ENCODE peak calls at places on chromosomes 2 and 18, in five cellular contexts. M is NCI-H2081; O is T follicular helper cell; U is stimulated activated CD8-positive, alpha-beta memory T cell treated with anti-CD3 and anti-CD28 coated beads, Interleukin-15, amount 100 ng/mL, for 24 hours; V is dorsolateral prefrontal cortex. A is an unnamed sample.
A peak's percentile ranks its signal among the peaks of the same experiment; 100 is the strongest.

GRCh38 chr2:27139310-27139709 is at the start of gene PRR30:
- DNase-seq in M (no peak), U (no peak), V (no peak), O (no peak), A (no peak)

GRCh38 chr18:35982404-35983114 is 10.1 kb downstream of the RMP24 start:
- DNase-seq in U (no peak), V (no peak), M (no peak), O (no peak), A (no peak)

GRCh38 chr18:50611529-50611941 is 51.6 kb downstream of the MAPK4 start:
- DNase-seq in V (no peak), M (no peak), U (no peak), O (no peak), A (no peak)

GRCh38 chr2:105875241-105875640 is 130.5 kb downstream of the NCK2 start:
- DNase-seq in V (no peak), M (no peak), O (no peak), U (no peak), A (no peak)

GRCh38 chr2:48316753-48317750 is 212.9 kb upstream of the STON1 start:
- DNase-seq in V (no peak), U (no peak), O (no peak), M (no peak), A (no peak)

GRCh38 chr2:128789221-128789620 is 470.6 kb upstream of the HS6ST1 start:
- DNase-seq in M (no peak), V (no peak), O (no peak), U (no peak), A (peak; percentile 12)

GRCh38 chr2:73232471-73233153 is 427 bp downstream of the PRADC1 start:
- DNase-seq in O (no peak), V (no peak), U (no peak), M (peak; percentile 33), A (no peak)

GRCh38 chr2:12607971-12608370 is 108.8 kb upstream of the TRIB2 start:
- DNase-seq in U (no peak), O (no peak), M (no peak), V (no peak), A (no peak)

GRCh38 chr2:83103602-83104001 is 1355.5 kb downstream of the SUCLG1 start:
- DNase-seq in U (no peak), M (no peak), O (no peak), V (no peak), A (no peak)

GRCh38 chr2:199977984-199978415 is 22.6 kb downstream of the MAIP1 start:
- DNase-seq in V (no peak), O (no peak), U (no peak), M (no peak), A (no peak)

GRCh38 chr2:81528852-81529480 is 1224.4 kb upstream of the LRRTM1 start:
- DNase-seq in O (no peak), V (no peak), M (no peak), U (no peak), A (no peak)

GRCh38 chr2:96874099-96874831 is 4.4 kb upstream of the SEMA4C start:
- DNase-seq in V (no peak), U (no peak), M (no peak), O (no peak), A (peak; percentile 81)

GRCh38 chr2:174970092-174970491 is 35.1 kb downstream of the CHN1 start:
- DNase-seq in U (no peak), M (no peak), O (no peak), V (no peak), A (no peak)

GRCh38 chr18:44597797-44598196 is 82.9 kb upstream of the SETBP1 start:
- DNase-seq in O (no peak), U (no peak), M (no peak), V (no peak), A (no peak)

GRCh38 chr2:217933326-217933993 is 69.3 kb downstream of the TNS1 start:
- DNase-seq in V (peak; percentile 44), U (no peak), M (peak; percentile 42), O (no peak), A (no peak)

GRCh38 chr2:241217320-241218031 is 29.0 kb downstream of the ANO7 start:
- DNase-seq in U (no peak), M (peak; percentile 26), V (peak; percentile 65), O (peak; percentile 9), A (peak; percentile 70)

GRCh38 chr18:9849407-9849961 is 36.3 kb upstream of the TXNDC2 start:
- DNase-seq in V (no peak), U (no peak), O (no peak), M (no peak), A (peak; percentile 93)

GRCh38 chr2:42100696-42101585 is 53.1 kb downstream of the PKDCC start:
- DNase-seq in U (no peak), V (no peak), O (peak; percentile 50), M (no peak), A (peak; percentile 77)

GRCh38 chr2:118975133-118975532 is 33.1 kb downstream of the MARCO start:
- DNase-seq in O (no peak), V (no peak), U (no peak), M (no peak), A (no peak)

GRCh38 chr2:44838116-44838790 is 103.2 kb upstream of the SIX3 start:
- DNase-seq in U (no peak), V (no peak), O (no peak), M (no peak), A (no peak)

A was measured in upper lobe of left lung.